ENCODE peak calls at places on chromosomes 11 and 22, in four cellular contexts. Y, T, V and H are unnamed samples.

GRCh38 chr11:13135385-13136271 is 126.5 kb downstream of the RASSF10 start:
- DNase-seq in T (no peak), Y (peak), V (no peak), H (no peak)

GRCh38 chr11:101797335-101797734 is 117.5 kb upstream of the CEP126 start:
- DNase-seq in T (no peak), Y (no peak), V (no peak), H (no peak)

GRCh38 chr11:27183672-27184457 is 143.2 kb downstream of the BBOX1 start:
- DNase-seq in V (peak), Y (peak), T (no peak), H (no peak)

GRCh38 chr11:128502736-128503135 is 84.6 kb downstream of the ETS1 start:
- DNase-seq in V (no peak), T (no peak), Y (peak), H (no peak)

GRCh38 chr22:26283330-26283729 is 114.1 kb downstream of the SEZ6L start:
- DNase-seq in Y (no peak), V (no peak), T (no peak), H (no peak)

GRCh38 chr11:67522844-67523555 is at the start of gene CABP2:
- DNase-seq in T (no peak), V (no peak), Y (no peak), H (no peak)

GRCh38 chr22:32469799-32470212 is 4.8 kb upstream of the FBXO7 start:
- DNase-seq in Y (no peak), T (no peak), V (no peak), H (peak)

GRCh38 chr11:45048313-45048841 is 97.7 kb upstream of the TP53I11 start:
- DNase-seq in Y (no peak), T (no peak), V (no peak), H (no peak)

GRCh38 chr11:107397357-107397756 is 60.3 kb downstream of the CWF19L2 start:
- DNase-seq in Y (peak), T (no peak), V (no peak), H (no peak)

GRCh38 chr11:35911616-35912165 is 32.2 kb upstream of the LDLRAD3 start:
- DNase-seq in V (no peak), Y (no peak), T (no peak), H (no peak)

GRCh38 chr11:7892059-7892699 is 38.9 kb downstream of the OR10A6 start:
- DNase-seq in T (no peak), V (no peak), Y (no peak), H (no peak)

GRCh38 chr11:20026629-20027545 is 133.4 kb downstream of the DBX1 start:
- DNase-seq in Y (peak), V (no peak), T (peak), H (no peak)

GRCh38 chr11:44556735-44557409 is 8.6 kb upstream of the CD82 start:
- DNase-seq in V (peak), T (no peak), Y (peak), H (no peak)

GRCh38 chr22:38824587-38824986 is 19.2 kb downstream of the NPTXR start:
- DNase-seq in Y (peak), T (no peak), V (no peak), H (no peak)

GRCh38 chr11:100403817-100404216 is 283.3 kb upstream of the ARHGAP42 start:
- DNase-seq in Y (no peak), V (no peak), T (no peak), H (no peak)

GRCh38 chr11:35836185-35836584 is 107.7 kb upstream of the LDLRAD3 start:
- DNase-seq in T (no peak), V (no peak), Y (no peak), H (no peak)

GRCh38 chr22:37740455-37741311 is 43.8 kb downstream of the TRIOBP start:
- DNase-seq in T (no peak), V (no peak), Y (no peak), H (no peak)

GRCh38 chr22:37741312-37741795 is 44.5 kb downstream of the TRIOBP start:
- DNase-seq in T (no peak), V (peak), Y (no peak), H (peak)

GRCh38 chr22:37742374-37743092 is 45.7 kb downstream of the TRIOBP start:
- DNase-seq in Y (peak), V (no peak), T (no peak), H (peak)

GRCh38 chr22:37739611-37740049 is 42.8 kb downstream of the TRIOBP start:
- DNase-seq in V (no peak), Y (no peak), T (no peak), H (peak)

DNA sequence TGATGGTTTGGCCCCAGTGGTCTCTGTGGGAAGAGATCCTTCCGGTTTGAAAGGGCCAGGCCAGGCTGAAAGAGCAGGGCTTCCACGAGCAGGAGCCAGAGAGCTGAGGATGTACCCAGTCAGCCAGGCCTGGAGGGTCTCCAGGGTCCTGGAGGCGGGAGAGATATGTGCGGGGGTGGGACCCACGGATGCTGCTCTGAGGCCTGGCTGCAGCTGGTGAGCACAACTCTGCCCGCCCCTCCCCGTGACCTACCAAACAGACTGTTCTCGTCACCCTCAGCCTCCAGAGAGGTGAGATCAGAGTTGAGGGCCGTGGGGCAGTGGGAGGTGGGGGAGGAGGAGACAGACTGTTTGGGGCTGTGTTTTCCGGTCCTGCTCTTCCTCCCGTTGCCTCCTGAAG is 42.2 kb downstream of the TRIOBP start:
- DNase-seq in Y (no peak), V (peak), T (no peak), H (no peak)
- TF ChIP-seq CTCF in Y (no peak), V (no peak), T (no peak), H (no peak)

GRCh38 chr11:4551346-4551979 is 6.5 kb downstream of the OR52M1 start:
- DNase-seq in Y (no peak), V (no peak), T (no peak), H (no peak)
- TF ChIP-seq CTCF in Y (peak), V (no peak), T (no peak), H (peak)

GRCh38 chr11:66311965-66312548 is 4.8 kb downstream of the CD248 start:
- DNase-seq in Y (peak), T (peak), V (peak), H (peak)
- TF ChIP-seq CTCF in Y (peak), T (peak), V (peak), H (peak)

GRCh38 chr11:118634435-118635236 is 27.2 kb downstream of the PHLDB1 start:
- DNase-seq in V (peak), T (no peak), Y (no peak), H (peak)
- TF ChIP-seq CTCF in V (no peak), T (no peak), Y (no peak), H (no peak)

DNA sequence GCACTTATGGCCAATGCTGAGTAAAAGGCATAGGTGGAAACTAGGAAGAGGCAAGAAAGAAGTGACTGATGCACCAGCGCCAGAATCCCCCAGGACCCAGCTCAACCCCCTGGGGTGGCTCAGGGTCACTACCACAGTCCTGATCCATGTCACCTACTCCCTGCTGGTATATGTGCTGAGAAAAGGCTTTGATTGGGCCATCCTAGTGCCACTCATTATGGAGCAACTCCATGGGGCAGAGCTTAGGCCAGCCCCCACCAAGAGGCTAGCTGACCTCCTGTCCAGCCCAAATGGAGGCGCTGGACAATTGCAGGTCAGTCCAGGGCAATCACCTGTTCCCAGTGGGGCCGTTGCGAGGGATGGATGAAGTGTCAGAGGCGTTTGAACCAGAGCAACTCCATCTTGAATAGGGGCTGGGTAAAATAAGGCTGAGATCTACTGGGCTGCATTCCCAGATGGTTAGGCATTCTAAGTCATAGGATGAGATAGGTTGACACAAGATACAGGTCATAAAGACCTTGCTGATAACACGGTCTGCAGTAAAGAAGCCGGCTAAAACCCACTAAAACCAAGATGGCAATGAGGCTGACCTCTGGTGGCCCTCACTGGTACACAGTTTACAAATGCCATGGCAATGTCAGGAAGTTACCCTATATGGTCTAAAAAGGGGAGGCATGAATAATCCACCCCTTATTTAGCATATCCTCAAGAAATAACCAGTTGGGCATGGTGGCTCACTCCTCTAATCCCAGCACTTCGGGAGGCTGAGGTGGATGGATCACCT is 20.6 kb upstream of the DAGLA start:
- DNase-seq in V (no peak), T (no peak), Y (no peak), H (no peak)
- TF ChIP-seq CTCF in V (no peak), T (peak), Y (peak), H (peak)

GRCh38 chr22:43199541-43199940 is 12.6 kb upstream of the TTLL12 start:
- DNase-seq in T (no peak), V (no peak), Y (no peak), H (no peak)

GRCh38 chr22:43197271-43197941 is 10.5 kb upstream of the TTLL12 start:
- DNase-seq in V (no peak), T (no peak), Y (no peak), H (no peak)

GRCh38 chr22:43200031-43200430 is 13.1 kb upstream of the TTLL12 start:
- DNase-seq in Y (no peak), T (no peak), V (no peak), H (no peak)

GRCh38 chr22:43198936-43199335 is 12.0 kb upstream of the TTLL12 start:
- DNase-seq in Y (no peak), T (no peak), V (no peak), H (no peak)

DNA sequence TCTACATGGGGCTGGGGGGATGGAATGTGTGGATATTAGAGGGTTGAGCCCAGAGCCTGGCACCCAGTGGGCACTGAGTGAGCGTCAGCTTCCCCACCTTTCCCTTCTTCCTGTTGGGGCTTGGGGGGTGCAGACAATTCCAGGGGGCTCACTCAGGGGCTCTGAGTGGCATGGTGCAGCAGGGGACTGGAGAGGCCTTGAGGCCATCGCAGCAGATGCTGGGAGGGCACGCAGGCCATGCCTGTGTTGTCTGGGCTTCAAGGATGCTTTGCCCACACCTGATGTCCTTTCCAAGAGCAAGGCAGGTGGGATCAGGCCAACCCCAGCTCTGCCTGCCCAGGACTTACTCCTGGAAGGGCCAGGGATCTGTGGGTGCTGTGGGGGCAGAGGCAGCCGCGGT is 11.2 kb upstream of the TTLL12 start:
- DNase-seq in T (no peak), V (no peak), Y (no peak), H (no peak)
- TF ChIP-seq CTCF in T (no peak), V (no peak), Y (no peak), H (no peak)

DNA sequence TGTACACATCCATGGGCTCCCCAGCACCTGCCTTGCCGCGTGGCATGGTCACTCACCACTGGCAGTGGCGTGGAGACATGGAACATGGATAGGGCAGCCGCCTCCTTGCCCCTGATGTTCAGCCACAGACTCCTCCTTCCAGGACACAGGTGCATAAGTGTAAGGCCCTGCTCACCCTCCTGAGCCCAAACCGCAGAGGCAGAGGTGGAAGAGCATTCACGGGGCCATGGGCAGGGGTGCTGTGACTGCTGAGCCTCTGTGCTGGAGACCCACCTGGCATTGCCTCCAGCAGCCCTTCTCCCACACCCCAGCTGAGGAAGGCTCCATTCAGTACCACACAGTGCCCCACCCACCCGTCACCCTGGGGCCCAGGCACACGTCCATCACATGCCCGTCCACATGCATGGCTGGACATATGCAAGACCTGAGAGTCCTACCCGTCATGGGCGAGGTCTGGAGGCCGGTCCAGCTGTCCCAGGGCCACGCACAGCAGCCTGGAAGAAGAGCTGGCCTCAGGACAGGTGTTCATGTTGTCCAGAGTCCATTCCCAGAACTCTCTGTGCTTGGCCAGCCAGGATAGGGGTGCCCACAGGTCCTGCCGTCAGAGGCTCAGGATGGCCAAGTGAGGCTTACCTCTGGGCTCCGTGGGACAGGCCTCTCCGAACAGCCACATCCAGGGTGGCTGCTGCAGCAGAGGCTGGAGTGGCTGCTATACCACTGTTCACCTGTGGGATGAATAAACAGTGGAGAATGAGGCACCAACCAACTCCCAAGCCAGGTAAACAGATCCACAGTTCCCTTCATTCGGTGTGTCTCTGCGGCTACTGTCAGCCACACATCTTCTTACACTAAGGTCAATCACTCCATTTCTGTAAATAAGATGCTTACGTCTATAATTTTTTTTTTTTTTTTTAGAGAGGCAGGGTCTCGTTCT is 1.7 kb upstream of the TUBGCP6 start:
- DNase-seq in Y (no peak), T (no peak), V (no peak), H (no peak)
- TF ChIP-seq CTCF in Y (peak), T (no peak), V (no peak), H (no peak)

GRCh38 chr22:37634505-37635002 is 4.9 kb upstream of the SH3BP1 start:
- DNase-seq in Y (no peak), T (no peak), V (no peak), H (no peak)
- TF ChIP-seq CTCF in Y (peak), T (peak), V (no peak), H (peak)

DNA sequence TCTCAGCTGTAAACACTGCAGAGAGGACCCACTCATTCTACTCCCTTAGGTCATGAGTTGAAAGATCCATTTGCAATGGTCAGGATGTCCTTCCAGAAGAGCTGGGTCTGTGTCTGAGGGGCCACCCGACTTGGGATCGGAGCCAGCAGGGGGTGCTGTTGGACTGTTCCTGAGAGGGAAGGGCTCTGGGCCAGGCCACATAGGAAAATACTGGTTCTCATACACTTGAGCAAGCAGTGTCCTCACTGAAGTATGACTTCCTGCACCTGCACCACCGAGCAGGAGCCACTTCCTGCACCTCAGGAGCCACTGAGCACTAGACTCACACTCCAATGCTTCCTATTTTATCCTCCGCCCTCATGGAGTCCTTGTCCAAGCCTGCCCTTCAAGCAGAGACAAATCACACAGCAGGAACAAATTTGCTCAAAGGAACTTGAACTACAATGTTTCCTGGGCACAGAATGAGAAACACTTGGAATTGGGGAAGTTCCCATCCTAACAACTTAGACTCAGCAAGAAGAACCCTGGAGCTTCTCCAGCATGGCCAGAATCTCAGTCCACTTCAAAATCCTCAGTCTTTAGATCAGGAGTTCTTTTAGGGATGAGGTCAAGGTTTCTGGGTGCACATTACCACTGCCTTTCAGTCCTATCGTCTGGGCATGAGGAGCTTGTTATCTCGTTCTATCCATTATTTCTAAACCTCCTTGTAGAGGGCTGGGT is 36.6 kb upstream of the VPREB1 start:
- DNase-seq in V (peak), T (no peak), Y (peak), H (peak)
- TF ChIP-seq CTCF in V (peak), T (peak), Y (peak), H (peak)